ENCODE peak calls at places on chromosomes 6 and 20, in four cellular contexts. One of them, this sample, is unnamed.

GRCh38 chr6:129497591-129498555 is 212.1 kb downstream of the ARHGAP18 start:
- DNase-seq in bronchial epithelial cell: peak; percentile 68
- DNase-seq in left ventricle myocardium inferior: no peak
- DNase-seq in heart left ventricle: no peak
- DNase-seq in this sample: no peak

GRCh38 chr6:73613806-73614536 is 39.8 kb downstream of the SLC17A5 start:
- DNase-seq in bronchial epithelial cell: no peak
- DNase-seq in left ventricle myocardium inferior: no peak
- DNase-seq in heart left ventricle: no peak
- DNase-seq in this sample: no peak

GRCh38 chr6:164130151-164130550 is 715.6 kb downstream of the QKI start:
- DNase-seq in bronchial epithelial cell: no peak
- DNase-seq in left ventricle myocardium inferior: peak; percentile 54
- DNase-seq in heart left ventricle: peak; percentile 70
- DNase-seq in this sample: no peak

GRCh38 chr6:41371992-41372525 is 36.7 kb downstream of the NCR2 start:
- DNase-seq in bronchial epithelial cell: no peak
- DNase-seq in left ventricle myocardium inferior: no peak
- DNase-seq in heart left ventricle: peak; percentile 49
- DNase-seq in this sample: no peak

GRCh38 chr6:139017227-139017626 is 11.3 kb upstream of the ABRACL start:
- DNase-seq in bronchial epithelial cell: no peak
- DNase-seq in left ventricle myocardium inferior: no peak
- DNase-seq in heart left ventricle: no peak
- DNase-seq in this sample: no peak

GRCh38 chr6:15389759-15390723 is 144.2 kb downstream of the JARID2 start:
- DNase-seq in bronchial epithelial cell: no peak
- DNase-seq in left ventricle myocardium inferior: no peak
- DNase-seq in heart left ventricle: no peak
- DNase-seq in this sample: no peak

GRCh38 chr6:105648276-105648675 is 245.4 kb upstream of the PREP start:
- DNase-seq in bronchial epithelial cell: no peak
- DNase-seq in left ventricle myocardium inferior: no peak
- DNase-seq in heart left ventricle: no peak
- DNase-seq in this sample: no peak

GRCh38 chr6:158086706-158087518 is 81.2 kb downstream of the SERAC1 start:
- DNase-seq in bronchial epithelial cell: no peak
- DNase-seq in left ventricle myocardium inferior: peak; percentile 37
- DNase-seq in heart left ventricle: peak; percentile 57
- DNase-seq in this sample: no peak

GRCh38 chr6:28585335-28585734 is 59.7 kb downstream of the GPX5 start:
- DNase-seq in bronchial epithelial cell: peak; percentile 82
- DNase-seq in left ventricle myocardium inferior: no peak
- DNase-seq in heart left ventricle: no peak
- DNase-seq in this sample: no peak

GRCh38 chr6:143108278-143108677 is 47.6 kb downstream of the AIG1 start:
- DNase-seq in bronchial epithelial cell: no peak
- DNase-seq in left ventricle myocardium inferior: no peak
- DNase-seq in heart left ventricle: no peak
- DNase-seq in this sample: no peak

GRCh38 chr20:59222982-59223610 is 59.5 kb downstream of the ZNF831 start:
- DNase-seq in bronchial epithelial cell: no peak
- DNase-seq in left ventricle myocardium inferior: no peak
- DNase-seq in heart left ventricle: no peak
- DNase-seq in this sample: no peak
- TF ChIP-seq CTCF in bronchial epithelial cell: no peak
- TF ChIP-seq CTCF in left ventricle myocardium inferior: no peak
- TF ChIP-seq CTCF in heart left ventricle: no peak
- TF ChIP-seq CTCF in this sample: no peak

GRCh38 chr20:13786143-13786828 is 1.5 kb downstream of the NDUFAF5 start:
- DNase-seq in bronchial epithelial cell: peak; percentile 10
- DNase-seq in left ventricle myocardium inferior: no peak
- DNase-seq in heart left ventricle: no peak
- DNase-seq in this sample: no peak
- H3K4me3 ChIP-seq in bronchial epithelial cell: peak overlapping the region; percentile 92
- H3K4me3 ChIP-seq in left ventricle myocardium inferior: peak overlapping the region; percentile 90
- H3K4me3 ChIP-seq in heart left ventricle: peak overlapping the region; percentile 96
- H3K4me3 ChIP-seq in this sample: peak overlapping the region; percentile 73

GRCh38 chr20:63017826-63018411 is 11.2 kb upstream of the BHLHE23 start:
- DNase-seq in bronchial epithelial cell: no peak
- DNase-seq in left ventricle myocardium inferior: peak; percentile 10
- DNase-seq in heart left ventricle: no peak
- DNase-seq in this sample: no peak
- TF ChIP-seq CTCF in bronchial epithelial cell: no peak
- TF ChIP-seq CTCF in left ventricle myocardium inferior: no peak
- TF ChIP-seq CTCF in heart left ventricle: no peak
- TF ChIP-seq CTCF in this sample: no peak

GRCh38 chr6:170091639-170092579 is 199.0 kb downstream of the DLL1 start:
- DNase-seq in bronchial epithelial cell: no peak
- DNase-seq in left ventricle myocardium inferior: no peak
- DNase-seq in heart left ventricle: no peak
- DNase-seq in this sample: no peak

GRCh38 chr6:170093276-170093657 is 197.6 kb downstream of the DLL1 start:
- DNase-seq in bronchial epithelial cell: no peak
- DNase-seq in left ventricle myocardium inferior: no peak
- DNase-seq in heart left ventricle: no peak
- DNase-seq in this sample: no peak

GRCh38 chr6:170091000-170091638 is 199.8 kb downstream of the DLL1 start:
- DNase-seq in bronchial epithelial cell: no peak
- DNase-seq in left ventricle myocardium inferior: no peak
- DNase-seq in heart left ventricle: no peak
- DNase-seq in this sample: no peak

GRCh38 chr6:170093658-170094596 is 197.0 kb downstream of the DLL1 start:
- DNase-seq in bronchial epithelial cell: no peak
- DNase-seq in left ventricle myocardium inferior: no peak
- DNase-seq in heart left ventricle: no peak
- DNase-seq in this sample: no peak

DNA sequence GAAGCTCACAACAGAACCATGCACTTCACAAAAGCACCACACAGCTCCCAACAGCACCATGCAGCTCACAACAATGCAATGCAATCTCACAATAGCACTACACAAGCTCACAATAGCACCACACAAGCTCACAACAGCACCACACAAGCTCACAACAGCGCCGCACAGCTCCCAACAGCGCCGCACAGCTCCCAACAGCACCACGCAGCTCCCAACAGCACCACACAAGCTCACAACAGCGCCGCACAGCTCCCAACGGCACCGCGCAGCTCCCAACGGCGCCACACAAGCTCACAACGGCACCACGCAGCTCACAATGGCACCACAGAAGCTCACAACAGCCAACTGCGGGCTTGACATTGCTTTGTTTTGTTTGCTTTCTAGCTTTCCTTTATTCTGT is 198.1 kb downstream of the DLL1 start:
- DNase-seq in bronchial epithelial cell: no peak
- DNase-seq in left ventricle myocardium inferior: no peak
- DNase-seq in heart left ventricle: no peak
- DNase-seq in this sample: no peak
- H3K4me3 ChIP-seq in bronchial epithelial cell: no peak overlapping the region
- H3K4me3 ChIP-seq in left ventricle myocardium inferior: no peak overlapping the region
- H3K4me3 ChIP-seq in heart left ventricle: no peak overlapping the region
- H3K4me3 ChIP-seq in this sample: no peak overlapping the region

GRCh38 chr6:125951323-125951722 is 5.2 kb upstream of the HINT3 start:
- DNase-seq in bronchial epithelial cell: no peak
- DNase-seq in left ventricle myocardium inferior: no peak
- DNase-seq in heart left ventricle: no peak
- DNase-seq in this sample: no peak

GRCh38 chr6:125952764-125953501 is 3.6 kb upstream of the HINT3 start:
- DNase-seq in bronchial epithelial cell: no peak
- DNase-seq in left ventricle myocardium inferior: no peak
- DNase-seq in heart left ventricle: no peak
- DNase-seq in this sample: no peak

GRCh38 chr6:125954735-125955410 is 1.7 kb upstream of the HINT3 start:
- DNase-seq in bronchial epithelial cell: no peak
- DNase-seq in left ventricle myocardium inferior: no peak
- DNase-seq in heart left ventricle: no peak
- DNase-seq in this sample: no peak

GRCh38 chr6:125950293-125950692 is 6.3 kb upstream of the HINT3 start:
- DNase-seq in bronchial epithelial cell: peak; percentile 92
- DNase-seq in left ventricle myocardium inferior: no peak
- DNase-seq in heart left ventricle: no peak
- DNase-seq in this sample: no peak

GRCh38 chr6:125953502-125953875 is 3.1 kb upstream of the HINT3 start:
- DNase-seq in bronchial epithelial cell: no peak
- DNase-seq in left ventricle myocardium inferior: no peak
- DNase-seq in heart left ventricle: no peak
- DNase-seq in this sample: no peak
- TF ChIP-seq CTCF in bronchial epithelial cell: peak; percentile 75
- TF ChIP-seq CTCF in left ventricle myocardium inferior: no peak
- TF ChIP-seq CTCF in heart left ventricle: no peak
- TF ChIP-seq CTCF in this sample: peak; percentile 25

GRCh38 chr6:152188011-152188410 is 380.5 kb downstream of the ESR1 start:
- DNase-seq in bronchial epithelial cell: no peak
- DNase-seq in left ventricle myocardium inferior: no peak
- DNase-seq in heart left ventricle: no peak
- DNase-seq in this sample: no peak

GRCh38 chr6:152184573-152185157 is 377.2 kb downstream of the ESR1 start:
- DNase-seq in bronchial epithelial cell: peak; percentile 5
- DNase-seq in left ventricle myocardium inferior: no peak
- DNase-seq in heart left ventricle: no peak
- DNase-seq in this sample: no peak

GRCh38 chr6:152186840-152187239 is 379.4 kb downstream of the ESR1 start:
- DNase-seq in bronchial epithelial cell: no peak
- DNase-seq in left ventricle myocardium inferior: no peak
- DNase-seq in heart left ventricle: no peak
- DNase-seq in this sample: no peak

GRCh38 chr6:152180601-152181000 is 373.1 kb downstream of the ESR1 start:
- DNase-seq in bronchial epithelial cell: no peak
- DNase-seq in left ventricle myocardium inferior: no peak
- DNase-seq in heart left ventricle: no peak
- DNase-seq in this sample: no peak

GRCh38 chr6:152185158-152185574 is 377.7 kb downstream of the ESR1 start:
- DNase-seq in bronchial epithelial cell: no peak
- DNase-seq in left ventricle myocardium inferior: no peak
- DNase-seq in heart left ventricle: no peak
- DNase-seq in this sample: no peak
- H3K4me3 ChIP-seq in bronchial epithelial cell: no peak overlapping the region
- H3K4me3 ChIP-seq in left ventricle myocardium inferior: no peak overlapping the region
- H3K4me3 ChIP-seq in heart left ventricle: no peak overlapping the region
- H3K4me3 ChIP-seq in this sample: no peak overlapping the region

GRCh38 chr20:2093200-2093781 is 8.3 kb upstream of the STK35 start:
- DNase-seq in bronchial epithelial cell: peak; percentile 42
- DNase-seq in left ventricle myocardium inferior: no peak
- DNase-seq in heart left ventricle: no peak
- DNase-seq in this sample: no peak
- TF ChIP-seq CTCF in bronchial epithelial cell: peak; percentile 71
- TF ChIP-seq CTCF in left ventricle myocardium inferior: peak; percentile 46
- TF ChIP-seq CTCF in heart left ventricle: no peak
- TF ChIP-seq CTCF in this sample: peak; percentile 63

DNA sequence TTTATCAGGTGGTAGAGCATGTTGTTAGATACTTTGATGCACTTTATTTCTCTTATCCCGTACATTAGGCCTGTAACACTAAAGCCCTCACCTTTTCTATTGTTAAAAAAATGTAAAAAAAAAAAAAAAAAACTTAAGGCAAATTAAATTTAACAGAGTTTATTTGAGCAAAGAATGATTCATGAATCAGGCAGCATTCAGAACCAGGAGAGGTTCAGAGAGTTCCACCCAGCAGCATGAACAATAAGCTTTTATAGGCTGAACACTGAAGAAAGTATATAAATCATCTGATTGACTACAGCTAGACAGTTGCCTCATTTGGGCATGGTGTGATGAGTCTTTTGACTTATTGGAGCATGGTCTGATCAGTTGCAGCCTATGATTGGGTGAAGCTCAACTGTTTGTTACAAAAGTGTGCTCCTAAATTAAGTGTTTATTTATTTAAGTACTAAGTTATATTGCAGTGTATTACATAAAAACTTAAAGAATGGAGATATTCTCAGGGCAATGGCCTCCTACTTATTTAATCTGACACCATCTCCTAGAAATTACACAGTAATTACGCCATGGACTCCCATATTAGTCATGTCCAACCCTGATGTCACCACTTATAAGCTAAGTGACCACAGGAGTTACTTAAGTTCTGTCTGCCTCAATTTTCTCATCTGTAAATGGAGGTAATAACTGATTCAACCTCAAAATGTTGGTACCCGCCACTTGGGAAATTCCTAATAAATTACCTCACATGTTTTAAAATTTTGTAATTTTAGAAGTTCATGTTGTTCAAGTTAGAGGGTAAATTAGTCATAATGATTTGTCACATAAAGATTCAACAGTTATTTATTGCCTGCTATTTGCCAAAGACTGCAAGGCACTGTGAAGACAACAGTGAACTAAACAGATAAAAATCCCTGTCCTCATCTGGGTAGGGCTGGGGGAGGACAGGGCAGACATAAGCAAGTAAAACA is 15.1 kb upstream of the ROS1 start:
- DNase-seq in bronchial epithelial cell: peak; percentile 97
- DNase-seq in left ventricle myocardium inferior: no peak
- DNase-seq in heart left ventricle: no peak
- DNase-seq in this sample: no peak
- H3K4me3 ChIP-seq in bronchial epithelial cell: no peak overlapping the region
- H3K4me3 ChIP-seq in left ventricle myocardium inferior: no peak overlapping the region
- H3K4me3 ChIP-seq in heart left ventricle: no peak overlapping the region
- H3K4me3 ChIP-seq in this sample: no peak overlapping the region

DNA sequence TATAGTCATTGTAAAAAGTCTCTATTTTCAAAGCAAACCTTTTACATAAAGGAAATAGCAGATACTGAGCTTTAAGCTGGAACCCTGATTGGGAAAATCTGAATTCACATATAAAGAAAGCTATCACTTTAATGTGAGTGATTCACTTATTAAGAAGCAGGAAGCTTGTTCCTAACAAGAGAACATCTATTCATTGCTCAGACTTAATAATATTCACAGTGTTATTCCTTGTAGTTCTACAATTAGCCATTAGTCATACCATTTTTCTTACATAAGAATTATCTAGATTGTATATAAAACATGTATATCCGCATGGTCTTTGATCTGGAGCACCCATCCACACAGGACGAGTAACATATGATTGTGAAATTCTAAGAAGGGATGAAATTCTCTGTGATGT is 71.1 kb upstream of the FOXQ1 start:
- DNase-seq in bronchial epithelial cell: peak; percentile 89
- DNase-seq in left ventricle myocardium inferior: no peak
- DNase-seq in heart left ventricle: no peak
- DNase-seq in this sample: no peak
- TF ChIP-seq CTCF in bronchial epithelial cell: no peak
- TF ChIP-seq CTCF in left ventricle myocardium inferior: no peak
- TF ChIP-seq CTCF in heart left ventricle: no peak
- TF ChIP-seq CTCF in this sample: no peak